ENCODE peak calls at places on chromosomes 13 and 19, in four cellular contexts. One of them, this sample, is unnamed.

GRCh38 chr13:74306496-74306895 is 172.3 kb upstream of the KLF12 start:
- DNase-seq in GM23248: peak; percentile 7
- DNase-seq in IMR-90: peak; percentile 45
- DNase-seq in pancreas: no peak
- DNase-seq in this sample: no peak

GRCh38 chr19:17121736-17122293 is 46.2 kb downstream of the MYO9B start:
- DNase-seq in GM23248: peak; percentile 88
- DNase-seq in IMR-90: peak; percentile 53
- DNase-seq in pancreas: no peak
- DNase-seq in this sample: no peak

GRCh38 chr13:113466321-113466836 is 13.1 kb upstream of the ADPRHL1 start:
- DNase-seq in GM23248: no peak
- DNase-seq in IMR-90: peak; percentile 14
- DNase-seq in pancreas: no peak
- DNase-seq in this sample: no peak

GRCh38 chr13:96996886-96997285 is 2.6 kb upstream of the OXGR1 start:
- DNase-seq in GM23248: no peak
- DNase-seq in IMR-90: no peak
- DNase-seq in pancreas: no peak
- DNase-seq in this sample: no peak

GRCh38 chr13:31967155-31967554 is 64.4 kb upstream of the FRY start:
- DNase-seq in GM23248: no peak
- DNase-seq in IMR-90: no peak
- DNase-seq in pancreas: no peak
- DNase-seq in this sample: no peak

GRCh38 chr19:6767357-6768235 is at the start of gene SH2D3A:
- DNase-seq in GM23248: peak; percentile 19
- DNase-seq in IMR-90: peak; percentile 15
- DNase-seq in pancreas: peak; percentile 94
- DNase-seq in this sample: peak; percentile 77

GRCh38 chr13:108409735-108410134 is 140.2 kb downstream of the TNFSF13B start:
- DNase-seq in GM23248: no peak
- DNase-seq in IMR-90: no peak
- DNase-seq in pancreas: no peak
- DNase-seq in this sample: no peak

GRCh38 chr19:20928371-20928770 is 5.3 kb downstream of the ZNF85 start:
- DNase-seq in GM23248: peak; percentile 92
- DNase-seq in IMR-90: peak; percentile 87
- DNase-seq in pancreas: no peak
- DNase-seq in this sample: no peak

GRCh38 chr19:14786421-14786851 is 8.1 kb upstream of the ADGRE2 start:
- DNase-seq in GM23248: peak; percentile 41
- DNase-seq in IMR-90: no peak
- DNase-seq in pancreas: peak; percentile 65
- DNase-seq in this sample: no peak

GRCh38 chr19:34393629-34394028 is 10.6 kb upstream of the PDCD2L start:
- DNase-seq in GM23248: no peak
- DNase-seq in IMR-90: no peak
- DNase-seq in pancreas: no peak
- DNase-seq in this sample: no peak

GRCh38 chr19:39413269-39413902 is 917 bp downstream of the PLEKHG2 start:
- DNase-seq in GM23248: peak; percentile 75
- DNase-seq in IMR-90: peak; percentile 60
- DNase-seq in pancreas: peak; percentile 72
- DNase-seq in this sample: no peak

GRCh38 chr19:54464624-54465266 is 1.2 kb upstream of the LENG9 start:
- DNase-seq in GM23248: peak; percentile 94
- DNase-seq in IMR-90: peak; percentile 63
- DNase-seq in pancreas: peak; percentile 96
- DNase-seq in this sample: peak; percentile 91

GRCh38 chr13:21243045-21243842 is 66.8 kb downstream of the MRPL57 start:
- DNase-seq in GM23248: no peak
- DNase-seq in IMR-90: no peak
- DNase-seq in pancreas: no peak
- DNase-seq in this sample: no peak

GRCh38 chr13:33153421-33154381 is 131.9 kb downstream of the STARD13 start:
- DNase-seq in GM23248: peak; percentile 47
- DNase-seq in IMR-90: peak; percentile 38
- DNase-seq in pancreas: no peak
- DNase-seq in this sample: no peak

GRCh38 chr19:51467864-51468544 is 9.8 kb upstream of the SIGLEC8 start:
- DNase-seq in GM23248: no peak
- DNase-seq in IMR-90: no peak
- DNase-seq in pancreas: no peak
- DNase-seq in this sample: no peak

GRCh38 chr19:51469162-51469561 is 9.2 kb upstream of the CEACAM18 start:
- DNase-seq in GM23248: no peak
- DNase-seq in IMR-90: no peak
- DNase-seq in pancreas: no peak
- DNase-seq in this sample: peak; percentile 36

GRCh38 chr19:51468545-51468920 is 9.8 kb upstream of the CEACAM18 start:
- DNase-seq in GM23248: no peak
- DNase-seq in IMR-90: no peak
- DNase-seq in pancreas: no peak
- DNase-seq in this sample: no peak

GRCh38 chr19:51470966-51471365 is 7.4 kb upstream of the CEACAM18 start:
- DNase-seq in GM23248: peak; percentile 14
- DNase-seq in IMR-90: no peak
- DNase-seq in pancreas: no peak
- DNase-seq in this sample: no peak

DNA sequence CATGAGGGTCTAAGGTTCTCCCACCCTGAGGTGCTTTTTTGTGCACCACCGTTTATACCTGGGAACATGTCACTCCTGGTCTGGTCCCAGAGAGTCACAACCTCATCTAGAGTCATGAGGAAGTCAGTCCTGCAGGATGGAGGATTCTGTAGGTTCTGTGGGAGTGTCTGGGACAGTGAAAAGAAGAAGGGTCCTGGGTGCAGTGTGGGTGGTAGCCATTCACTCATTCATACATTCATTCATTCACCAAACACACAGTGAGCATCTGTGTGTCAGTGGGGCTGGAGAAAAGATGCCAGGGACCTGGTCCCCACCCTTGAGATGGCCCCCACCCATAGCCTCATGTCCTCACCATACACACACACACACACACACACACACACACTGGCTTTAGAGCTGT is 8.7 kb upstream of the CEACAM18 start:
- DNase-seq in GM23248: no peak
- DNase-seq in IMR-90: no peak
- DNase-seq in pancreas: no peak
- DNase-seq in this sample: no peak
- H3K27ac ChIP-seq in GM23248: no peak overlapping the region
- H3K27ac ChIP-seq in IMR-90: no peak overlapping the region
- H3K27ac ChIP-seq in pancreas: no peak overlapping the region
- H3K27ac ChIP-seq in this sample: peak overlapping the region; percentile 79

DNA sequence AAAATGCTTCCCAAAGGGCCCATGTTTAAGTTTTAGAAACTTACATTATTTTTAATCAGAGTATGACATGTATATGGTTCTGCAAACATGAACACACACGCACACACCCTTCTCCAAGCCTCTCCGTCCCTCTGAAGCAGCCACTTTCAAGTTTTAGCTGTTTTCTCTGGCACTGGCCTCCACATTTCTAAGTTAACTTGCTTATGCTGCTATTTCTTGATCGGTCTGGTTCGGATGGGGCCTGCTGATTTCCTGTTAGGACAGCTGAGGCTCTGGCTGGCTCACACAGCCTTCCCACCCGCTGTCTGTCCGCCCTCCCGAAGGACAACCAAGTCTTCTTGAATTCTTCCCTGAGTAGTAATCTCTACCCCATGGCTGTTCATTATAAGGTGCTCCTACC is 4.4 kb downstream of the SPC24 start:
- DNase-seq in GM23248: peak; percentile 30
- DNase-seq in IMR-90: no peak
- DNase-seq in pancreas: no peak
- DNase-seq in this sample: no peak
- H3K27ac ChIP-seq in GM23248: peak overlapping the region; percentile 27
- H3K27ac ChIP-seq in IMR-90: peak overlapping the region; percentile 59
- H3K27ac ChIP-seq in pancreas: no peak overlapping the region
- H3K27ac ChIP-seq in this sample: no peak overlapping the region

DNA sequence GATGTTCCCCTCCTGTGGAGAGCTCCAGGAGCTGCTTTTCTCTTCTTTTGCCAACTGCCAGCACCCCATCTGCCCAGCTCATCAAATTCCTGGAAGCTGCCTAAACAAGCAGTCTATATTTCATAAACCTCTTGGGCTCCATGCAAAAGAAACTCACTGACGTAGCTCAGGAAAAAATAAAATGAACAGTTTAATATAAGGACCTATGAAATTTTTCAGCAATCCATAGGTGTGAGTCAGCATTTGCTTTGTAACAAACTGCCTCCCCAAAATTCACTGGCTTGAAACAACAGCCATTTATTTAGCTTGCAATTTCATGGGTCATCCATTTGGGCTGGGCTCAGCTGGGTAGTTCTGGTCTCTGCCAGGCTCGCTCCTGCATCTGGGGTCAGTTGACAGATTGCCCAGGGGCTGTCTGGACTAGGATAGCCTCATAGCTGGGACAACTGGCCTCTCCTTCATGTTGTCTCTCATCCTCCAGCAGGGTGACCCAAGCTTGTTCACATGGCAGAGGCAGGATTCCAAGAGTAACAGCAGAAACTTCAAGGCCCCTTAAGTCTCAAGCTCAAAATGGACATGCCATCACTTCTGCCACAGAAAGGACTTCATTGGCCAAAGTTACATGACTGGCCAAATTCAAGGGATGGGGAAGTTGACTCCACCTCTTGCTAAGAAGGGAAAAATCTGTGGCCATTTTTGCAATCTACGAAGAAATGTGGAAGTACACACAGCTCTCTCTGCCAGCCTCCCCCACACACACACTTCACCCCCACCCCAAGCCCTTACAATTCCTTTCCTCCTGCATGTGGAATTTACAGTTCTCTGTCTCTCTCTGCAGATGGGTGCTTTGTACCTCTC is 7.9 kb upstream of the PVR start:
- DNase-seq in GM23248: peak; percentile 68
- DNase-seq in IMR-90: peak; percentile 63
- DNase-seq in pancreas: no peak
- DNase-seq in this sample: no peak
- H3K27ac ChIP-seq in GM23248: peak overlapping the region; percentile 39
- H3K27ac ChIP-seq in IMR-90: peak overlapping the region; percentile 30
- H3K27ac ChIP-seq in pancreas: no peak overlapping the region
- H3K27ac ChIP-seq in this sample: peak overlapping the region; percentile 45

GRCh38 chr19:56138069-56138468 is 3.0 kb upstream of the ZNF444 start:
- DNase-seq in GM23248: no peak
- DNase-seq in IMR-90: no peak
- DNase-seq in pancreas: no peak
- DNase-seq in this sample: no peak

GRCh38 chr19:56134655-56134922 is 6.5 kb upstream of the ZNF444 start:
- DNase-seq in GM23248: no peak
- DNase-seq in IMR-90: no peak
- DNase-seq in pancreas: no peak
- DNase-seq in this sample: no peak

GRCh38 chr19:56137405-56137804 is 3.7 kb upstream of the ZNF444 start:
- DNase-seq in GM23248: no peak
- DNase-seq in IMR-90: no peak
- DNase-seq in pancreas: peak; percentile 80
- DNase-seq in this sample: no peak

GRCh38 chr19:56133858-56134654 is 7.0 kb upstream of the ZNF444 start:
- DNase-seq in GM23248: peak; percentile 63
- DNase-seq in IMR-90: peak; percentile 17
- DNase-seq in pancreas: no peak
- DNase-seq in this sample: no peak

DNA sequence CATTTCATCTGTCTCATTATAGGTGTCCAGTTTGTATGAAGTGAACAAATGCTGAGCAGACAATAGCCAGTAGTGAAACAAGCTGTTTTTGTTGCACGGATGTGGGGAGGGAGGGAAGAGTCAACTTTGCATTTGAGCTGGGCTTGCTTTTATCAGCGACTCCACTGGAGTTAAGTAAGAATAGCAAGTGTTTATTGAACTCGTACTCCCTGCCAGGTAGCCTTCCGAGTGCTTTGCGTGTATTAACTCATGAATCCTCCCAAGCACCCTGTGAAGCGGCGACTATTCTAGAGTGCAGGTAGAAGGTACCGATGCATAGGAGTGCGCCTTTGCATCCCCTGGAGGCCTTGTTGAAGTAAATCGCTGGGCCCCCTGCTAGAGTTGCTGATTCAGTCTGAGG is 4.7 kb upstream of the ZNF444 start:
- DNase-seq in GM23248: no peak
- DNase-seq in IMR-90: no peak
- DNase-seq in pancreas: no peak
- DNase-seq in this sample: no peak
- H3K27ac ChIP-seq in GM23248: no peak overlapping the region
- H3K27ac ChIP-seq in IMR-90: no peak overlapping the region
- H3K27ac ChIP-seq in pancreas: no peak overlapping the region
- H3K27ac ChIP-seq in this sample: no peak overlapping the region

GRCh38 chr13:53341144-53341510 is 312.5 kb downstream of the OLFM4 start:
- DNase-seq in GM23248: no peak
- DNase-seq in IMR-90: no peak
- DNase-seq in pancreas: no peak
- DNase-seq in this sample: no peak
- H3K27ac ChIP-seq in GM23248: no peak overlapping the region
- H3K27ac ChIP-seq in IMR-90: no peak overlapping the region
- H3K27ac ChIP-seq in pancreas: no peak overlapping the region
- H3K27ac ChIP-seq in this sample: no peak overlapping the region

GRCh38 chr19:32405431-32406160 is at the start of gene DPY19L3:
- DNase-seq in GM23248: peak; percentile 97
- DNase-seq in IMR-90: peak; percentile 91
- DNase-seq in pancreas: peak; percentile 97
- DNase-seq in this sample: peak; percentile 90

GRCh38 chr19:32404939-32405430 is 585 bp upstream of the DPY19L3 start:
- DNase-seq in GM23248: peak; percentile 55
- DNase-seq in IMR-90: peak; percentile 26
- DNase-seq in pancreas: peak; percentile 87
- DNase-seq in this sample: no peak

GRCh38 chr19:32404213-32404938 is 1.2 kb upstream of the DPY19L3 start:
- DNase-seq in GM23248: peak; percentile 8
- DNase-seq in IMR-90: no peak
- DNase-seq in pancreas: no peak
- DNase-seq in this sample: no peak

GRCh38 chr19:32406161-32407003 is 812 bp downstream of the DPY19L3 start:
- DNase-seq in GM23248: peak; percentile 33
- DNase-seq in IMR-90: no peak
- DNase-seq in pancreas: no peak
- DNase-seq in this sample: no peak

GRCh38 chr19:32407004-32407992 is 1.7 kb downstream of the DPY19L3 start:
- DNase-seq in GM23248: peak; percentile 75
- DNase-seq in IMR-90: peak; percentile 37
- DNase-seq in pancreas: no peak
- DNase-seq in this sample: no peak
- H3K27ac ChIP-seq in GM23248: peak overlapping the region; percentile 86
- H3K27ac ChIP-seq in IMR-90: no peak overlapping the region
- H3K27ac ChIP-seq in pancreas: peak overlapping the region; percentile 93
- H3K27ac ChIP-seq in this sample: no peak overlapping the region

GRCh38 chr13:59480398-59480797 is 683.3 kb downstream of the DIAPH3 start:
- DNase-seq in GM23248: no peak
- DNase-seq in IMR-90: no peak
- DNase-seq in pancreas: no peak
- DNase-seq in this sample: no peak
- H3K27ac ChIP-seq in GM23248: no peak overlapping the region
- H3K27ac ChIP-seq in IMR-90: no peak overlapping the region
- H3K27ac ChIP-seq in pancreas: no peak overlapping the region
- H3K27ac ChIP-seq in this sample: no peak overlapping the region